ENCODE peak calls at places on chromosome 22, in ten cellular contexts. One of them, this sample, is unnamed.

GRCh38 chr22:38202437-38203089 is 769 bp downstream of the MAFF start:
- DNase-seq in neural progenitor cell: peak; percentile 81
- DNase-seq in Calu3: peak; percentile 80
- DNase-seq in AML-193: no peak
- DNase-seq in midbrain: peak; percentile 25
- DNase-seq in H54: no peak
- DNase-seq in psoas muscle: peak; percentile 92
- DNase-seq in transverse colon: peak; percentile 88
- DNase-seq in left colon: peak; percentile 85
- DNase-seq in trophoblast cell: no peak
- DNase-seq in this sample: no peak

GRCh38 chr22:49673048-49673447 is 154.6 kb downstream of the BRD1 start:
- DNase-seq in neural progenitor cell: no peak
- DNase-seq in Calu3: no peak
- DNase-seq in AML-193: no peak
- DNase-seq in midbrain: no peak
- DNase-seq in H54: no peak
- DNase-seq in psoas muscle: no peak
- DNase-seq in transverse colon: no peak
- DNase-seq in left colon: no peak
- DNase-seq in trophoblast cell: no peak
- DNase-seq in this sample: no peak

GRCh38 chr22:35663371-35663770 is 15.1 kb downstream of the APOL6 start:
- DNase-seq in neural progenitor cell: no peak
- DNase-seq in Calu3: no peak
- DNase-seq in AML-193: no peak
- DNase-seq in midbrain: no peak
- DNase-seq in H54: no peak
- DNase-seq in psoas muscle: no peak
- DNase-seq in transverse colon: no peak
- DNase-seq in left colon: no peak
- DNase-seq in trophoblast cell: no peak
- DNase-seq in this sample: no peak

GRCh38 chr22:46054091-46054877 is 77.3 kb upstream of the WNT7B start:
- DNase-seq in neural progenitor cell: no peak
- DNase-seq in Calu3: peak; percentile 47
- DNase-seq in AML-193: peak; percentile 34
- DNase-seq in midbrain: no peak
- DNase-seq in H54: no peak
- DNase-seq in psoas muscle: peak; percentile 75
- DNase-seq in transverse colon: peak; percentile 70
- DNase-seq in left colon: peak; percentile 65
- DNase-seq in trophoblast cell: no peak
- DNase-seq in this sample: no peak

GRCh38 chr22:35995772-35996171 is 32.9 kb downstream of the RBFOX2 start:
- DNase-seq in neural progenitor cell: no peak
- DNase-seq in Calu3: no peak
- DNase-seq in AML-193: no peak
- DNase-seq in midbrain: no peak
- DNase-seq in H54: peak; percentile 15
- DNase-seq in psoas muscle: peak; percentile 73
- DNase-seq in transverse colon: peak; percentile 66
- DNase-seq in left colon: peak; percentile 68
- DNase-seq in trophoblast cell: peak; percentile 39
- DNase-seq in this sample: no peak

GRCh38 chr22:31628969-31629723 is 32.9 kb downstream of the PISD start:
- DNase-seq in neural progenitor cell: no peak
- DNase-seq in Calu3: no peak
- DNase-seq in AML-193: no peak
- DNase-seq in midbrain: no peak
- DNase-seq in H54: no peak
- DNase-seq in psoas muscle: no peak
- DNase-seq in transverse colon: no peak
- DNase-seq in left colon: no peak
- DNase-seq in trophoblast cell: no peak
- DNase-seq in this sample: peak; percentile 34

GRCh38 chr22:48950151-48950915 is 877.3 kb downstream of the BRD1 start:
- DNase-seq in neural progenitor cell: no peak
- DNase-seq in Calu3: no peak
- DNase-seq in AML-193: no peak
- DNase-seq in midbrain: no peak
- DNase-seq in H54: no peak
- DNase-seq in psoas muscle: no peak
- DNase-seq in transverse colon: peak; percentile 4
- DNase-seq in left colon: no peak
- DNase-seq in trophoblast cell: no peak
- DNase-seq in this sample: no peak

GRCh38 chr22:24588370-24588755 is 4.5 kb downstream of the LRRC75B start:
- DNase-seq in neural progenitor cell: no peak
- DNase-seq in Calu3: peak; percentile 93
- DNase-seq in AML-193: no peak
- DNase-seq in midbrain: peak; percentile 91
- DNase-seq in H54: no peak
- DNase-seq in psoas muscle: no peak
- DNase-seq in transverse colon: no peak
- DNase-seq in left colon: no peak
- DNase-seq in trophoblast cell: no peak
- DNase-seq in this sample: no peak

GRCh38 chr22:24474221-24474620 is 20.9 kb upstream of the UPB1 start:
- DNase-seq in neural progenitor cell: no peak
- DNase-seq in Calu3: peak; percentile 26
- DNase-seq in AML-193: no peak
- DNase-seq in midbrain: no peak
- DNase-seq in H54: peak; percentile 33
- DNase-seq in psoas muscle: no peak
- DNase-seq in transverse colon: no peak
- DNase-seq in left colon: no peak
- DNase-seq in trophoblast cell: peak; percentile 33
- DNase-seq in this sample: no peak

GRCh38 chr22:47169801-47170140 is 407.3 kb downstream of the TBC1D22A start:
- DNase-seq in neural progenitor cell: no peak
- DNase-seq in Calu3: no peak
- DNase-seq in AML-193: no peak
- DNase-seq in midbrain: no peak
- DNase-seq in H54: no peak
- DNase-seq in psoas muscle: no peak
- DNase-seq in transverse colon: peak; percentile 4
- DNase-seq in left colon: peak; percentile 10
- DNase-seq in trophoblast cell: no peak
- DNase-seq in this sample: no peak

GRCh38 chr22:25563757-25564319 is 637 bp upstream of the GRK3 start:
- DNase-seq in neural progenitor cell: peak; percentile 33
- DNase-seq in Calu3: no peak
- DNase-seq in AML-193: peak; percentile 68
- DNase-seq in midbrain: peak; percentile 26
- DNase-seq in H54: no peak
- DNase-seq in psoas muscle: no peak
- DNase-seq in transverse colon: peak; percentile 28
- DNase-seq in left colon: no peak
- DNase-seq in trophoblast cell: peak; percentile 48
- DNase-seq in this sample: no peak